ENCODE peak calls at places on chromosomes 2 and 18, in four cellular contexts. B, T, Z and O are unnamed samples.

GRCh38 chr2:29765711-29766110 is 155.7 kb downstream of the ALK start:
- DNase-seq in Z (no peak), B (no peak), T (no peak), O (no peak)

GRCh38 chr18:79136742-79137141 is 67.5 kb downstream of the ATP9B start:
- DNase-seq in B (no peak), T (no peak), Z (no peak), O (no peak)

GRCh38 chr2:74739733-74740241 is 85.7 kb downstream of the SEMA4F start:
- DNase-seq in T (no peak), B (no peak), Z (no peak), O (no peak)

GRCh38 chr2:16014041-16014787 is 73.9 kb downstream of the MYCN start:
- DNase-seq in B (no peak), Z (peak), T (no peak), O (no peak)

GRCh38 chr2:160324917-160325316 is 124.8 kb upstream of the ITGB6 start:
- DNase-seq in T (no peak), Z (no peak), B (peak), O (no peak)

GRCh38 chr2:73210019-73210418 is 4.0 kb upstream of the SMYD5 start:
- DNase-seq in T (no peak), Z (no peak), B (no peak), O (no peak)

GRCh38 chr2:111662771-111663470 is 221.1 kb downstream of the ANAPC1 start:
- DNase-seq in T (no peak), Z (no peak), B (peak), O (no peak)

GRCh38 chr2:38432827-38433606 is 55.9 kb upstream of the ATL2 start:
- DNase-seq in B (no peak), T (no peak), Z (no peak), O (no peak)

GRCh38 chr2:231883468-231883881 is 42.7 kb downstream of the NPPC start:
- DNase-seq in T (no peak), B (no peak), Z (no peak), O (no peak)

GRCh38 chr18:34729740-34730338 is 19.7 kb downstream of the DTNA start:
- DNase-seq in B (no peak), Z (peak), T (no peak), O (no peak)

GRCh38 chr2:20196881-20197204 is 28.1 kb downstream of the SDC1 start:
- DNase-seq in Z (no peak), B (no peak), T (no peak), O (no peak)

GRCh38 chr18:51862311-51862710 is 477.7 kb upstream of the DCC start:
- DNase-seq in B (no peak), T (no peak), Z (no peak), O (no peak)

GRCh38 chr18:24432618-24433017 is 6.1 kb downstream of the IMPACT start:
- DNase-seq in T (no peak), Z (no peak), B (peak), O (no peak)

GRCh38 chr2:53131416-53131815 is 636.2 kb upstream of the CHAC2 start:
- DNase-seq in B (peak), Z (no peak), T (no peak), O (no peak)

GRCh38 chr2:181070119-181070833 is 89.9 kb downstream of the UBE2E3 start:
- DNase-seq in B (no peak), T (no peak), Z (no peak), O (no peak)

GRCh38 chr2:165640232-165640923 is 153.7 kb downstream of the GALNT3 start:
- DNase-seq in Z (no peak), B (no peak), T (no peak), O (no peak)

GRCh38 chr2:46197672-46198071 is 99.5 kb upstream of the EPAS1 start:
- DNase-seq in B (no peak), T (no peak), Z (no peak), O (peak)

GRCh38 chr2:127170452-127171197 is 49.5 kb downstream of the CYP27C1 start:
- DNase-seq in Z (no peak), B (no peak), T (no peak), O (no peak)

GRCh38 chr2:50781646-50782045 is 250.3 kb downstream of the NRXN1 start:
- DNase-seq in T (no peak), B (no peak), Z (no peak), O (no peak)

GRCh38 chr2:222142027-222142426 is 156.8 kb downstream of the PAX3 start:
- DNase-seq in T (no peak), B (no peak), Z (no peak), O (no peak)

GRCh38 chr18:32450026-32450681 is 20.5 kb downstream of the GAREM1 start:
- DNase-seq in T (no peak), B (no peak), Z (no peak), O (no peak)

GRCh38 chr2:140502951-140503630 is 1627.7 kb downstream of the LRP1B start:
- DNase-seq in Z (no peak), B (no peak), T (no peak), O (no peak)

GRCh38 chr2:1455466-1455865 is 42.2 kb downstream of the TPO start:
- DNase-seq in B (no peak), Z (no peak), T (no peak), O (no peak)

GRCh38 chr2:24122356-24123211 is 550 bp downstream of the PFN4 start:
- DNase-seq in B (no peak), Z (no peak), T (no peak), O (no peak)

GRCh38 chr2:26785431-26786206 is at the start of gene CENPA:
- DNase-seq in T (peak), B (peak), Z (peak), O (peak)

GRCh38 chr18:3983351-3983969 is 471.6 kb downstream of the DLGAP1 start:
- DNase-seq in T (no peak), Z (no peak), B (no peak), O (no peak)

GRCh38 chr2:18244840-18245239 is 315.6 kb downstream of the RDH14 start:
- DNase-seq in Z (no peak), T (no peak), B (no peak), O (no peak)

GRCh38 chr2:69272803-69273471 is 114.1 kb downstream of the GFPT1 start:
- DNase-seq in B (no peak), Z (no peak), T (no peak), O (no peak)

GRCh38 chr18:36850527-36851201 is 21.7 kb downstream of the KIAA1328 start:
- DNase-seq in T (no peak), Z (no peak), B (peak), O (no peak)

GRCh38 chr18:79554321-79554720 is 125.3 kb upstream of the CTDP1 start:
- DNase-seq in Z (no peak), T (no peak), B (no peak), O (no peak)

GRCh38 chr2:134087371-134087921 is 166.4 kb upstream of the MGAT5 start:
- DNase-seq in B (no peak), Z (no peak), T (no peak), O (no peak)

GRCh38 chr2:238423561-238424312 is 3.0 kb upstream of the ASB1 start:
- DNase-seq in B (no peak), T (no peak), Z (no peak), O (no peak)